ENCODE peak calls at places on chromosomes 16 and 17, in eight cellular contexts. W is H9, K is HCT116, Z is Karpas-422, D is OCI-LY7, I is mesenchymal stem cell, A is neuronal stem cell, E is MM.1S. N is an unnamed sample.
A peak's percentile ranks its signal among the peaks of the same experiment; 100 is the strongest.

GRCh38 chr17:4808378-4808767 is 1.4 kb downstream of the PLD2 start:
- DNase-seq in W (no peak), K (no peak), Z (no peak), D (no peak), I (no peak), A (no peak), E (no peak), N (peak; percentile 26)

GRCh38 chr16:31700530-31701388 is 172.8 kb upstream of the ZNF267 start:
- DNase-seq in W (no peak), K (no peak), Z (peak; percentile 96), D (peak; percentile 92), I (peak; percentile 80), A (peak; percentile 62), E (peak; percentile 63), N (peak; percentile 39)

GRCh38 chr16:46887524-46887854 is 3.3 kb downstream of the GPT2 start:
- DNase-seq in W (no peak), K (no peak), Z (no peak), D (no peak), I (no peak), A (no peak), E (no peak), N (no peak)

GRCh38 chr17:77606146-77606864 is 352.2 kb upstream of the TNRC6C start:
- DNase-seq in W (no peak), K (no peak), Z (no peak), D (no peak), I (no peak), A (no peak), E (no peak), N (no peak)

GRCh38 chr17:30235386-30236296 is at the start of gene SLC6A4:
- DNase-seq in W (peak; percentile 60), K (no peak), Z (no peak), D (no peak), I (peak; percentile 23), A (no peak), E (no peak), N (peak; percentile 16)

GRCh38 chr17:79950711-79951110 is 85.0 kb downstream of the TBC1D16 start:
- DNase-seq in W (peak; percentile 72), K (no peak), Z (no peak), D (no peak), I (no peak), A (peak; percentile 61), E (no peak), N (peak; percentile 15)

GRCh38 chr16:23773339-23773738 is 18.5 kb downstream of the CHP2 start:
- DNase-seq in W (no peak), K (no peak), Z (no peak), D (no peak), I (no peak), A (no peak), E (no peak), N (no peak)

GRCh38 chr17:41667280-41668008 is 21.2 kb upstream of the EIF1 start:
- DNase-seq in W (peak; percentile 80), K (no peak), Z (no peak), D (no peak), I (no peak), A (no peak), E (no peak), N (no peak)

GRCh38 chr16:15857779-15858560 is 1.1 kb upstream of the MYH11 start:
- DNase-seq in W (peak; percentile 54), K (no peak), Z (no peak), D (no peak), I (peak; percentile 69), A (peak; percentile 9), E (no peak), N (peak; percentile 42)

GRCh38 chr17:39027037-39027436 is 59.8 kb upstream of the FBXO47 start:
- DNase-seq in W (peak; percentile 77), K (no peak), Z (no peak), D (no peak), I (no peak), A (no peak), E (no peak), N (peak; percentile 27)

GRCh38 chr16:278863-279366 is 1.5 kb upstream of the ARHGDIG start:
- DNase-seq in W (no peak), K (no peak), Z (peak; percentile 75), D (peak; percentile 49), I (peak; percentile 37), A (no peak), E (no peak), N (peak; percentile 51)

GRCh38 chr16:65071371-65072311 is 50.2 kb downstream of the CDH11 start:
- DNase-seq in W (no peak), K (no peak), Z (no peak), D (no peak), I (no peak), A (no peak), E (no peak), N (peak; percentile 74)

GRCh38 chr17:46940692-46941404 is 17.9 kb downstream of the GOSR2 start:
- DNase-seq in W (peak; percentile 92), K (peak; percentile 66), Z (peak; percentile 88), D (peak; percentile 86), I (peak; percentile 80), A (peak; percentile 57), E (peak; percentile 70), N (peak; percentile 55)

GRCh38 chr17:73393381-73393780 is 81.6 kb upstream of the CDC42EP4 start:
- DNase-seq in W (peak; percentile 26), K (no peak), Z (no peak), D (no peak), I (no peak), A (no peak), E (no peak), N (no peak)

GRCh38 chr17:4584125-4584834 is at the start of gene SMTNL2:
- DNase-seq in W (peak; percentile 68), K (no peak), Z (no peak), D (no peak), I (no peak), A (no peak), E (no peak), N (no peak)

GRCh38 chr17:45782889-45783592 is 1.1 kb upstream of the CRHR1 start:
- DNase-seq in W (peak; percentile 83), K (no peak), Z (no peak), D (no peak), I (peak; percentile 8), A (peak; percentile 62), E (no peak), N (no peak)

GRCh38 chr17:3927628-3928010 is 11.4 kb upstream of the P2RX1 start:
- DNase-seq in W (no peak), K (no peak), Z (no peak), D (no peak), I (no peak), A (no peak), E (no peak), N (no peak)

GRCh38 chr16:81350306-81350615 is 35.5 kb downstream of the GAN start:
- DNase-seq in W (no peak), K (no peak), Z (no peak), D (no peak), I (no peak), A (no peak), E (no peak), N (peak; percentile 2)

DNA sequence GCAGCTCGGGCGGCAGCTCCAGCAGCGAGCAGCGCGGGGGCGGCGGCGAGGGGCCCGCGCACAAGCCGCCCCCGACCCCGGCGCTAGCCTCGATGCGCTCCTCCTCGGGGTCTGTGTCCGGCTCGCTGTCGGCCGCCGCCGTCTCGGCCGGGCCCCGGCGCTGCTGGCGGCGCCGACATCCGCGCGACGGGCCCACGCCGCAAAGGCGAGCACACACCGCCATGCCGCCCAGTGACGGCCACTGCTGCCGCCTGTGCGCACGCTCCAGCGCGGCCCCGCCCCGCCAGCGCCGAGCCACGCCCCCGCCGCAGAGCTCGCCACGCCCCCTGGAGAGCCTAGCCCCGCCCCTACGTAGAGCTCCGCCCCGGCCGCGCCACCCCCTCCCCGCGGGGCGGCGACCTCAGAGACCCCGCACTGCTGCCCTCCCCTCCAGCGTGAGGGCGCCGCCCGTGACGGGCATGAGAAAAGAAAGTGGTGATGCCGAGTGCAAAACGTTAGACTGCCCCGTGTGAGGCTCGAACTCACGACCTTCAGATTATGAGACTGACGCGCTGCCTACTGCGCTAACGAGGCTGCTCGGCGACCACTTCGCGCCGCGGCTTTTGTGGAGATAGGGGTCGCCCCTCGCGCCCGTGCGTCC is at the start of gene FBXO31:
- DNase-seq in W (peak; percentile 94), K (peak; percentile 88), Z (peak; percentile 95), D (peak; percentile 90), I (peak; percentile 93), A (peak; percentile 96), E (peak; percentile 66), N (peak; percentile 90)
- H2AFZ ChIP-seq in W (no peak within 1 kb of the TSS), K (peak within 1 kb of the TSS; percentile 74), Z (peak within 1 kb of the TSS; percentile 85), D (peak within 1 kb of the TSS; percentile 63), I (peak within 1 kb of the TSS; percentile 33), A (peak within 1 kb of the TSS; percentile 98), E (peak within 1 kb of the TSS; percentile 65), N (peak within 1 kb of the TSS; percentile 77)

DNA sequence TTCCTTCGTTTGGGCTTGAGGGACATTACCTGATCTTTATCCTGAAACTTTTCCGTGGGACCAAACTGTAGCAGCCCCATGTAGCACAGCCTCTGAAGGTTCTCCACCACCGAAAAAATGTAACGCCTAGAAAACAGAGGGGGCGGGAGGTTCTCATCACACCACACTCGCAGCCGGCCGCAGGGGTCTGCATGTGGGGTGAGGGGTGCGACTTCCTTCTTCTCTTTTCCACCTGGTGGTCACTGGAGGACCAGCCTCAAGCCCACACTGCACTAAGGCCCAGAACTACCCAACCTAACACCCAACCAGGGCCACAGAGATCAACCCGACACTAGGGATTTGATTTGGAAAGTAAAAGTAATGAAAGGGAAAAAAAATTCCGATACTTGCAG is 57.1 kb downstream of the GTF3C1 start:
- DNase-seq in W (no peak), K (no peak), Z (no peak), D (no peak), I (no peak), A (no peak), E (no peak), N (no peak)
- H3K4me1 ChIP-seq in W (no peaks in the 10 kb centered on the region), K (no peaks in the 10 kb centered on the region), Z (no peaks in the 10 kb centered on the region), D (no peaks in the 10 kb centered on the region), I (peaks cover 11% of the 10 kb centered on the region), A (no peaks in the 10 kb centered on the region), E (no peaks in the 10 kb centered on the region), N (peaks cover 2% of the 10 kb centered on the region)

GRCh38 chr17:7280519-7281073 is 922 bp upstream of the SLC2A4 start:
- DNase-seq in W (peak; percentile 98), K (peak; percentile 70), Z (peak; percentile 95), D (peak; percentile 92), I (peak; percentile 86), A (peak; percentile 91), E (peak; percentile 86), N (peak; percentile 60)

GRCh38 chr17:7282752-7283321 is 1.3 kb downstream of the SLC2A4 start:
- DNase-seq in W (no peak), K (no peak), Z (peak; percentile 57), D (no peak), I (no peak), A (no peak), E (no peak), N (no peak)

GRCh38 chr17:7281074-7281952 is at the start of gene SLC2A4:
- DNase-seq in W (peak; percentile 99), K (peak; percentile 95), Z (peak; percentile 98), D (peak; percentile 96), I (peak; percentile 96), A (peak; percentile 99), E (peak; percentile 95), N (peak; percentile 93)

GRCh38 chr17:7283471-7284216 is 2.1 kb downstream of the SLC2A4 start:
- DNase-seq in W (no peak), K (no peak), Z (no peak), D (no peak), I (no peak), A (no peak), E (no peak), N (no peak)

GRCh38 chr17:7281953-7282751 is 634 bp downstream of the SLC2A4 start:
- DNase-seq in W (peak; percentile 64), K (no peak), Z (no peak), D (no peak), I (no peak), A (no peak), E (no peak), N (no peak)
- H2AFZ ChIP-seq in W (no peak overlapping the region), K (no peak overlapping the region), Z (no peak overlapping the region), D (peak overlapping the region; percentile 56), I (no peak overlapping the region), A (peak overlapping the region; percentile 95), E (peak overlapping the region; percentile 85), N (no peak overlapping the region)

GRCh38 chr16:70695351-70696070 is 9.7 kb upstream of the MTSS2 start:
- DNase-seq in W (no peak), K (no peak), Z (no peak), D (peak; percentile 19), I (peak; percentile 36), A (no peak), E (no peak), N (peak; percentile 41)
- H3K4me1 ChIP-seq in W (no peaks in the 10 kb centered on the region), K (peaks cover 26% of the 10 kb centered on the region), Z (no peaks in the 10 kb centered on the region), D (peaks cover 6% of the 10 kb centered on the region), I (peaks cover 82% of the 10 kb centered on the region), A (peaks cover 41% of the 10 kb centered on the region), E (no peaks in the 10 kb centered on the region), N (peaks cover 49% of the 10 kb centered on the region)